ENCODE peak calls at places on chromosomes 12 and 14, in six cellular contexts. Z is right lobe of liver, F is right cardiac atrium, K is epithelial cell of esophagus, O is ovary, S is tibial artery. X is an unnamed sample.

GRCh38 chr12:22321620-22322019 is 12.9 kb downstream of the ST8SIA1 start:
- DNase-seq in Z (no peak), F (no peak), K (peak), O (no peak), S (peak), X (peak)

GRCh38 chr14:101402936-101403660 is 158.2 kb upstream of the DIO3 start:
- DNase-seq in Z (no peak), F (no peak), K (no peak), O (no peak), S (peak), X (no peak)

GRCh38 chr12:128823216-128823915 is 392 bp downstream of the SLC15A4 start:
- DNase-seq in Z (peak), F (peak), K (no peak), O (no peak), S (peak), X (no peak)

GRCh38 chr12:118432812-118433540 is 56.6 kb downstream of the SUDS3 start:
- DNase-seq in Z (no peak), F (no peak), K (no peak), O (no peak), S (no peak), X (no peak)

GRCh38 chr14:70366890-70367289 is 7.4 kb upstream of the COX16 start:
- DNase-seq in Z (no peak), F (no peak), K (no peak), O (no peak), S (no peak), X (no peak)

GRCh38 chr14:21846227-21846885 is 172.7 kb upstream of the OR4E1 start:
- DNase-seq in Z (peak), F (no peak), K (peak), O (no peak), S (no peak), X (no peak)

GRCh38 chr12:64618953-64619590 is 8.8 kb downstream of the RASSF3 start:
- DNase-seq in Z (no peak), F (no peak), K (peak), O (no peak), S (no peak), X (no peak)

GRCh38 chr14:85276829-85277228 is 253.1 kb upstream of the FLRT2 start:
- DNase-seq in Z (no peak), F (no peak), K (no peak), O (no peak), S (no peak), X (no peak)

GRCh38 chr12:58918475-58918874 is 1.8 kb downstream of the LRIG3 start:
- DNase-seq in Z (no peak), F (no peak), K (peak), O (no peak), S (no peak), X (no peak)

GRCh38 chr14:103518416-103519042 is 4.1 kb downstream of the CKB start:
- DNase-seq in Z (peak), F (peak), K (peak), O (peak), S (no peak), X (peak)

GRCh38 chr12:113846275-113846674 is 119.8 kb downstream of the RBM19 start:
- DNase-seq in Z (no peak), F (no peak), K (no peak), O (no peak), S (no peak), X (no peak)

GRCh38 chr14:106657460-106657859 is 1131.1 kb downstream of the TMEM121 start:
- DNase-seq in Z (no peak), F (no peak), K (no peak), O (no peak), S (no peak), X (no peak)

GRCh38 chr12:102479984-102480383 is 379 bp downstream of the IGF1 start:
- DNase-seq in Z (no peak), F (no peak), K (no peak), O (no peak), S (no peak), X (no peak)

GRCh38 chr12:125687403-125687802 is 622.2 kb downstream of the AACS start:
- DNase-seq in Z (no peak), F (no peak), K (no peak), O (no peak), S (no peak), X (no peak)

GRCh38 chr14:59566725-59567124 is 9.9 kb downstream of the CCDC175 start:
- DNase-seq in Z (no peak), F (no peak), K (peak), O (no peak), S (no peak), X (no peak)

GRCh38 chr14:90272523-90272922 is 16.2 kb downstream of the PSMC1 start:
- DNase-seq in Z (no peak), F (no peak), K (no peak), O (no peak), S (no peak), X (no peak)

GRCh38 chr12:124296916-124297351 is 2.0 kb downstream of the RFLNA start:
- DNase-seq in Z (peak), F (no peak), K (no peak), O (no peak), S (no peak), X (peak)

GRCh38 chr12:124295431-124296058 is 652 bp downstream of the RFLNA start:
- DNase-seq in Z (no peak), F (no peak), K (no peak), O (no peak), S (no peak), X (peak)

GRCh38 chr12:124293286-124294003 is 1.4 kb upstream of the RFLNA start:
- DNase-seq in Z (no peak), F (no peak), K (no peak), O (no peak), S (no peak), X (peak)

GRCh38 chr12:124296295-124296915 is 1.5 kb downstream of the RFLNA start:
- DNase-seq in Z (peak), F (no peak), K (peak), O (no peak), S (no peak), X (peak)

DNA sequence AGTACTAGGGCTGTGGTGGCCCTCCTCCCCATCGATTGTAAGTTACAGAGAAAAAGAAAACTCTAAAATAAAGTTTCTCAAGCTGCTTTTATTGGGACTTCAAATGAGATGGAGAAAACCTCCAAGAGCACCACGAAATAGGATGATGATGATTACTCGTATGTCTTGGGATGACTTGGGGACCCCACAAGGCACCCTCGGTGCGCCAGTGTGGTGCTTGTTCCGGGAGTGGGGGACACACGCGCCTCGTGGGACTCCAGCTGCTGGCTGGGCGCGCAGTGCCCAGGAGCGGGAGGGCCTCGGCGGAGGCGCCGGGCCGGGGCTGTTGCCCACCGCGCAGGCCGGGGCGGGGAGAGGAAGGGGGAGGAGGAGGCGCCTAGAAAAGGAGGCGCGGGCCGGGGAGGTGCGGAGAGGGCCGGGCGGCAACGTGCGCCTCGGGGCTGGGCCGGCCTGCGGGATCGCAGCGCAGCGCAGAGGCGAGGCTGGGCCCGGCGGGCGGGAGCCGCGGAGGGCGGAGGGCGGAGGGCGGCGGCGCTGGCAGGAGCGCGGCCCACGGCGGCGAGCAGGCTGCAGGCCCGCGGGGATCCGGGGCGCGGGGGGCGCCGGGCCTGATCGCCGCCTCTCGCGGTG is at the start of gene RFLNA:
- DNase-seq in Z (no peak), F (no peak), K (peak), O (peak), S (no peak), X (peak)
- H3K4me3 ChIP-seq in Z (no peak), F (peak), K (peak), O (peak), S (peak), X (peak)

DNA sequence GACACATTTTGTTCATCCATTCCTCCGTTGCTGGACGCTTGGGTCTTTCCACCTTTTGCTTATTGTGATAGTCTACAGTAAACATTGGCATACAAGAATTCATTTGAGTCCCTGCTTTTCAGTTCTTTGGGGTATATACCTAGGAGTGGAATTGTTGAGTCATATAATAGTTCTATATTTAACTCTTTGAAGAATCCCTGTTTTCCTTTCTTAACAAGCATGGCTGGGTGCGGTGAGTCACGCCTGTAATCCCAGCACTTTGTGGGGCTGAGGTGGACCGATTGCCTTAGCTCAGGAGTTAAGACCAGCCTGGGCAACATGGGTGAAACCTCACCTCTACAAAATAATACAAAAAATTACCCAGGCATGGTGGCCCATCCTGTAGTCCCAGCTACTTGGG is 75.4 kb downstream of the CCDC92 start:
- DNase-seq in Z (no peak), F (no peak), K (peak), O (no peak), S (no peak), X (no peak)
- H3K4me3 ChIP-seq in Z (no peak), F (no peak), K (no peak), O (no peak), S (no peak), X (no peak)

DNA sequence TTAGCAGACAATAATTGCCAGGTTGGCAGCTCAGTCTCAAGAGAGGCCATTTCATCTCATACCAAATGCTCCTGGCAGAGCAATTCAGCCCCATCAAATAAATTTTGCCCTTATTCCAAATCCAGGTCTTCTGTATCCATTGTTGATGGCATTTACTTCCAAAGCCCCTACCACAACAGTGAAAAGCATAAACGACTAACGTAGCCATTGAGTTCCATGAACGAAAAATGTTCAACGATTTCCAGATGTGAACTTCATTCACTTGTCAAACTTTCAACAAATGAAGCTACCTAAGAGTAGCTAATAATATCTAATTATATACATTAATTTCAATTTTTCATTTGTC is 3.0 kb upstream of the GCN1 start:
- DNase-seq in Z (no peak), F (no peak), K (no peak), O (no peak), S (no peak), X (no peak)
- H3K4me3 ChIP-seq in Z (no peak), F (no peak), K (no peak), O (no peak), S (no peak), X (no peak)

GRCh38 chr12:110093631-110094311 is 30.4 kb upstream of the IFT81 start:
- DNase-seq in Z (no peak), F (no peak), K (no peak), O (no peak), S (no peak), X (no peak)
- H3K4me3 ChIP-seq in Z (no peak), F (no peak), K (no peak), O (no peak), S (no peak), X (no peak)

GRCh38 chr12:188910-189621 is 24.9 kb downstream of the SLC6A12 start:
- DNase-seq in Z (peak), F (peak), K (peak), O (peak), S (no peak), X (no peak)
- H3K4me3 ChIP-seq in Z (peak), F (peak), K (peak), O (peak), S (peak), X (peak)

DNA sequence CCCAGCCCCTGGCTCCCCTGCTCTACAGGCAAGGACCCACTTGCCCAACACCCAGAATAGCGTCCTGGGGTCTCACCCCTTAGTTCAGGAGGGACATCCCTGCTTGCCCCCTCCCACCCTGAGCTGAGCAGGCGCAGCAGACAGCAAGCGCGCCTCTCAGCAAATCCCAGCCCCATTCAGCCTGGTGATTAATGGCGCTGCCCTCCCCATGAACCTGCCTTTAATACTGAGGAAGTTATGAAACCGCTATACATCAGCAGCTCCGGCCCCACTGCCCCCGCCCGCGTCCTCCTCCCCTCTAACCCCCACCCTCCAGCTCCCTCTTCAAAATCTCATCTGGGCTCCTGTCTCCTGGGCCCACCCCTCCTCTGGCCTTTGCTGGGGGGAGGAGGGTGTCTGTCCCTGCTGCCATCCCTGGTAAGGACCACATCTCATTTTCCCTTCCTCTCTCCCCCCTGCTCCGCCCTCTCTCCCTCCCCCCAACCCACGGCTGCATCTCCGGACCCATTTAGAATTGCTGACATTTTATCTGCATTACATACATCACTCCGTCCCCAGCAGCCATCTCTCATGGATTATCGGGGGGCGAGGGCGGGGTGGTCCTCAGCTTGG is 7.1 kb upstream of the SMUG1 start:
- DNase-seq in Z (peak), F (no peak), K (peak), O (no peak), S (no peak), X (no peak)
- H3K4me3 ChIP-seq in Z (no peak), F (no peak), K (no peak), O (no peak), S (no peak), X (no peak)